ENCODE peak calls at places on chromosomes 13 and 19, in ten cellular contexts. P, W, S, G, Z, N, H, R, B and M are unnamed samples.

GRCh38 chr19:45245334-45245787 is at the start of gene EXOC3L2:
- DNase-seq in P (no peak), W (no peak), S (no peak), G (peak), Z (peak), N (no peak), H (no peak), R (no peak), B (no peak), M (no peak)

GRCh38 chr19:8611890-8612806 is 1.6 kb upstream of the ADAMTS10 start:
- DNase-seq in P (no peak), W (no peak), S (no peak), G (peak), Z (no peak), N (no peak), H (no peak), R (no peak), B (no peak), M (no peak)

GRCh38 chr13:90014038-90014437 is 1333.4 kb upstream of the MIR17HG start:
- DNase-seq in P (no peak), W (no peak), S (no peak), G (no peak), Z (no peak), N (no peak), H (no peak), R (no peak), B (no peak), M (no peak)

GRCh38 chr19:56988271-56988670 is 131.5 kb upstream of the USP29 start:
- DNase-seq in P (no peak), W (no peak), S (no peak), G (no peak), Z (no peak), N (no peak), H (no peak), R (no peak), B (no peak), M (no peak)

GRCh38 chr13:99871249-99871898 is 100.2 kb downstream of the ZIC5 start:
- DNase-seq in P (no peak), W (no peak), S (no peak), G (no peak), Z (no peak), N (no peak), H (peak), R (no peak), B (no peak), M (no peak)

GRCh38 chr19:50325310-50326100 is 3.7 kb downstream of the KCNC3 start:
- DNase-seq in P (peak), W (peak), S (peak), G (peak), Z (peak), N (peak), H (peak), R (peak), B (no peak), M (peak)

GRCh38 chr19:18507021-18507726 is 14.7 kb downstream of the ELL start:
- DNase-seq in P (no peak), W (no peak), S (no peak), G (no peak), Z (peak), N (no peak), H (peak), R (no peak), B (no peak), M (no peak)

GRCh38 chr19:46916971-46917370 is 56.2 kb downstream of the ARHGAP35 start:
- DNase-seq in P (no peak), W (no peak), S (no peak), G (no peak), Z (no peak), N (no peak), H (no peak), R (no peak), B (no peak), M (no peak)

GRCh38 chr13:38350114-38350617 is 515 bp downstream of the UFM1 start:
- DNase-seq in P (no peak), W (peak), S (peak), G (peak), Z (no peak), N (peak), H (peak), R (peak), B (no peak), M (peak)

GRCh38 chr13:98910501-98910951 is 67.3 kb downstream of the DOCK9 start:
- DNase-seq in P (no peak), W (no peak), S (peak), G (peak), Z (no peak), N (no peak), H (no peak), R (no peak), B (peak), M (no peak)

GRCh38 chr19:41753936-41754529 is 1.3 kb upstream of the CEACAM6 start:
- DNase-seq in P (peak), W (peak), S (peak), G (peak), Z (peak), N (peak), H (no peak), R (no peak), B (no peak), M (peak)

GRCh38 chr19:2578911-2579677 is 103.2 kb downstream of the GADD45B start:
- DNase-seq in P (peak), W (peak), S (peak), G (peak), Z (peak), N (no peak), H (peak), R (peak), B (peak), M (peak)

GRCh38 chr13:111080642-111081041 is 34.5 kb upstream of the ARHGEF7 start:
- DNase-seq in P (no peak), W (no peak), S (no peak), G (no peak), Z (no peak), N (no peak), H (no peak), R (no peak), B (no peak), M (no peak)

GRCh38 chr13:85091835-85092234 is 707.4 kb downstream of the SLITRK6 start:
- DNase-seq in P (no peak), W (no peak), S (no peak), G (no peak), Z (no peak), N (no peak), H (no peak), R (no peak), B (no peak), M (no peak)

GRCh38 chr19:28793391-28794168 is 419.4 kb downstream of the UQCRFS1 start:
- DNase-seq in P (peak), W (no peak), S (peak), G (no peak), Z (peak), N (no peak), H (no peak), R (no peak), B (no peak), M (no peak)

GRCh38 chr13:109720758-109721184 is 65.6 kb downstream of the IRS2 start:
- DNase-seq in P (no peak), W (no peak), S (no peak), G (no peak), Z (no peak), N (no peak), H (no peak), R (no peak), B (no peak), M (no peak)

GRCh38 chr19:54142166-54142780 is 4.7 kb downstream of the CNOT3 start:
- DNase-seq in P (no peak), W (no peak), S (no peak), G (no peak), Z (no peak), N (no peak), H (no peak), R (no peak), B (no peak), M (no peak)

GRCh38 chr13:29589234-29589633 is 6.3 kb downstream of the SLC7A1 start:
- DNase-seq in P (no peak), W (no peak), S (no peak), G (no peak), Z (peak), N (no peak), H (no peak), R (no peak), B (no peak), M (no peak)

GRCh38 chr19:1402411-1403070 is 1.2 kb upstream of the GAMT start:
- DNase-seq in P (no peak), W (no peak), S (no peak), G (no peak), Z (no peak), N (no peak), H (no peak), R (no peak), B (no peak), M (no peak)

GRCh38 chr13:30119476-30119875 is 187.9 kb downstream of the KATNAL1 start:
- DNase-seq in P (no peak), W (no peak), S (no peak), G (peak), Z (peak), N (no peak), H (no peak), R (no peak), B (no peak), M (no peak)

GRCh38 chr13:26011996-26012688 is 39.7 kb downstream of the SHISA2 start:
- DNase-seq in P (no peak), W (peak), S (peak), G (peak), Z (no peak), N (no peak), H (no peak), R (no peak), B (no peak), M (peak)

GRCh38 chr13:29743229-29743786 is 107.1 kb downstream of the UBL3 start:
- DNase-seq in P (no peak), W (no peak), S (no peak), G (peak), Z (peak), N (peak), H (peak), R (no peak), B (no peak), M (no peak)

GRCh38 chr13:79874396-79875360 is 393.7 kb downstream of the NDFIP2 start:
- DNase-seq in P (no peak), W (no peak), S (no peak), G (no peak), Z (no peak), N (no peak), H (peak), R (no peak), B (no peak), M (no peak)

GRCh38 chr19:31501427-31502195 is 152.4 kb upstream of the TSHZ3 start:
- DNase-seq in P (no peak), W (no peak), S (no peak), G (no peak), Z (no peak), N (no peak), H (no peak), R (peak), B (no peak), M (peak)

GRCh38 chr13:79060216-79060615 is 345.8 kb downstream of the RBM26 start:
- DNase-seq in P (no peak), W (no peak), S (no peak), G (no peak), Z (no peak), N (peak), H (no peak), R (no peak), B (no peak), M (no peak)

GRCh38 chr13:110470272-110471009 is 91.1 kb downstream of the RAB20 start:
- DNase-seq in P (no peak), W (no peak), S (no peak), G (no peak), Z (no peak), N (no peak), H (no peak), R (no peak), B (no peak), M (no peak)

GRCh38 chr13:50713849-50714248 is 129.6 kb downstream of the DLEU7 start:
- DNase-seq in P (no peak), W (no peak), S (peak), G (peak), Z (no peak), N (peak), H (no peak), R (no peak), B (no peak), M (no peak)

GRCh38 chr19:10615429-10616023 is 9.8 kb upstream of the SLC44A2 start:
- DNase-seq in P (no peak), W (no peak), S (no peak), G (no peak), Z (no peak), N (no peak), H (no peak), R (no peak), B (no peak), M (no peak)

GRCh38 chr19:4602173-4602788 is 37.0 kb upstream of the TNFAIP8L1 start:
- DNase-seq in P (no peak), W (no peak), S (no peak), G (no peak), Z (no peak), N (no peak), H (no peak), R (no peak), B (no peak), M (no peak)

GRCh38 chr13:110109140-110109783 is 197.7 kb downstream of the COL4A1 start:
- DNase-seq in P (no peak), W (no peak), S (no peak), G (no peak), Z (no peak), N (no peak), H (no peak), R (no peak), B (no peak), M (no peak)

GRCh38 chr13:42969558-42970172 is 22.4 kb downstream of the EPSTI1 start:
- DNase-seq in P (peak), W (peak), S (peak), G (peak), Z (peak), N (peak), H (peak), R (peak), B (no peak), M (peak)

GRCh38 chr19:45250832-45251451 is at the start of gene MARK4:
- DNase-seq in P (peak), W (peak), S (peak), G (peak), Z (no peak), N (peak), H (peak), R (peak), B (no peak), M (peak)

GRCh38 chr19:3034845-3035541 is 5.9 kb upstream of the TLE2 start:
- DNase-seq in P (no peak), W (peak), S (peak), G (peak), Z (peak), N (peak), H (no peak), R (no peak), B (no peak), M (peak)

GRCh38 chr13:44128522-44128921 is 245.1 kb upstream of the SERP2 start:
- DNase-seq in P (no peak), W (no peak), S (no peak), G (peak), Z (no peak), N (no peak), H (peak), R (no peak), B (no peak), M (no peak)

GRCh38 chr13:66014757-66015156 is 1215.4 kb downstream of the PCDH9 start:
- DNase-seq in P (no peak), W (no peak), S (no peak), G (no peak), Z (no peak), N (no peak), H (no peak), R (no peak), B (no peak), M (no peak)

GRCh38 chr13:74135306-74136088 is 1.3 kb upstream of the KLF12 start:
- DNase-seq in P (peak), W (peak), S (peak), G (peak), Z (peak), N (peak), H (peak), R (peak), B (no peak), M (peak)

GRCh38 chr13:73972503-73972902 is 161.7 kb downstream of the KLF12 start:
- DNase-seq in P (no peak), W (no peak), S (no peak), G (no peak), Z (no peak), N (peak), H (no peak), R (no peak), B (no peak), M (no peak)

GRCh38 chr13:39892731-39893293 is 237.3 kb downstream of the COG6 start:
- DNase-seq in P (no peak), W (no peak), S (peak), G (peak), Z (no peak), N (no peak), H (no peak), R (no peak), B (no peak), M (no peak)